ENCODE peak calls at places on chromosomes 3 and 15, in four cellular contexts. T is naive thymus-derived CD4-positive, alpha-beta T cell; A is CD8-positive, alpha-beta memory T cell; I is PC-9. E is an unnamed sample.

GRCh38 chr15:73388256-73388781 is 19.6 kb upstream of the HCN4 start:
- DNase-seq in T (no peak), A (no peak), I (peak), E (no peak)

GRCh38 chr15:58360421-58361090 is 71.2 kb upstream of the LIPC start:
- DNase-seq in T (no peak), A (no peak), I (no peak), E (no peak)

GRCh38 chr3:50316657-50317242 is 5.8 kb downstream of the HYAL2 start:
- DNase-seq in T (no peak), A (peak), I (peak), E (no peak)

GRCh38 chr3:133573054-133573628 is 345 bp upstream of the CDV3 start:
- DNase-seq in T (peak), A (peak), I (peak), E (peak)

GRCh38 chr3:162507397-162507796 is 1010.8 kb downstream of the OTOL1 start:
- DNase-seq in T (no peak), A (no peak), I (no peak), E (no peak)

GRCh38 chr15:29759596-29759995 is 62.7 kb downstream of the TJP1 start:
- DNase-seq in T (no peak), A (no peak), I (no peak), E (no peak)

GRCh38 chr3:184805351-184806038 is 6.5 kb upstream of the VPS8 start:
- DNase-seq in T (no peak), A (no peak), I (no peak), E (no peak)

GRCh38 chr15:63192604-63193206 is 3.3 kb downstream of the RAB8B start:
- DNase-seq in T (no peak), A (no peak), I (no peak), E (no peak)

GRCh38 chr15:65182538-65182937 is 2.6 kb downstream of the CLPX start:
- DNase-seq in T (no peak), A (no peak), I (no peak), E (no peak)

GRCh38 chr3:187150599-187150998 is 11.3 kb upstream of the RPL39L start:
- DNase-seq in T (peak), A (peak), I (no peak), E (no peak)

GRCh38 chr3:104596551-104596950 is 770.2 kb upstream of the ALCAM start:
- DNase-seq in T (peak), A (no peak), I (no peak), E (no peak)

GRCh38 chr3:41117398-41117870 is 81.9 kb upstream of the CTNNB1 start:
- DNase-seq in T (peak), A (peak), I (peak), E (no peak)

GRCh38 chr3:166420071-166420470 is 582.8 kb upstream of the BCHE start:
- DNase-seq in T (no peak), A (no peak), I (no peak), E (no peak)

GRCh38 chr15:97750071-97750470 is 210.4 kb upstream of the ARRDC4 start:
- DNase-seq in T (no peak), A (no peak), I (no peak), E (no peak)

GRCh38 chr3:13895155-13896105 is 15.6 kb upstream of the WNT7A start:
- DNase-seq in T (peak), A (peak), I (peak), E (peak)

GRCh38 chr15:95127356-95127755 is 896.0 kb downstream of the MCTP2 start:
- DNase-seq in T (no peak), A (no peak), I (no peak), E (no peak)

GRCh38 chr15:65249641-65250040 is 37.0 kb downstream of the PARP16 start:
- DNase-seq in T (no peak), A (no peak), I (no peak), E (no peak)

GRCh38 chr3:101945980-101946379 is 96.7 kb downstream of the NFKBIZ start:
- DNase-seq in T (no peak), A (no peak), I (no peak), E (no peak)

GRCh38 chr15:29835301-29835700 is 13.0 kb upstream of the TJP1 start:
- DNase-seq in T (no peak), A (no peak), I (no peak), E (no peak)

GRCh38 chr15:101250331-101250730 is 1.5 kb downstream of the CHSY1 start:
- DNase-seq in T (no peak), A (no peak), I (peak), E (no peak)

GRCh38 chr3:57130426-57131209 is 34.5 kb downstream of the IL17RD start:
- DNase-seq in T (no peak), A (no peak), I (no peak), E (no peak)

GRCh38 chr15:78033864-78034263 is 43.6 kb downstream of the TBC1D2B start:
- DNase-seq in T (peak), A (peak), I (no peak), E (no peak)

GRCh38 chr3:69806735-69807438 is 67.6 kb downstream of the MITF start:
- DNase-seq in T (no peak), A (no peak), I (peak), E (no peak)

GRCh38 chr3:76768912-76769311 is 271.0 kb upstream of the ROBO2 start:
- DNase-seq in T (no peak), A (no peak), I (no peak), E (no peak)

GRCh38 chr3:50268703-50269451 is at the start of gene SEMA3B:
- DNase-seq in T (no peak), A (no peak), I (peak), E (no peak)

GRCh38 chr15:23439513-23439912 is 7.5 kb downstream of the GOLGA6L2 start:
- DNase-seq in T (no peak), A (no peak), I (no peak), E (no peak)

GRCh38 chr3:130894130-130894872 is 417 bp downstream of the ATP2C1 start:
- DNase-seq in T (no peak), A (peak), I (no peak), E (no peak)

GRCh38 chr3:168475730-168476129 is 380.0 kb upstream of the GOLIM4 start:
- DNase-seq in T (no peak), A (no peak), I (no peak), E (no peak)

GRCh38 chr3:157752952-157753351 is 249.7 kb upstream of the VEPH1 start:
- DNase-seq in T (no peak), A (no peak), I (no peak), E (no peak)

GRCh38 chr3:39013921-39014509 is 37.7 kb downstream of the SCN11A start:
- DNase-seq in T (no peak), A (no peak), I (no peak), E (no peak)

GRCh38 chr15:40565333-40566238 is 744 bp upstream of the CCDC32 start:
- DNase-seq in T (no peak), A (no peak), I (peak), E (no peak)

GRCh38 chr3:64880926-64881325 is 193.1 kb upstream of the ADAMTS9 start:
- DNase-seq in T (no peak), A (no peak), I (no peak), E (no peak)

GRCh38 chr3:64399205-64399800 is 174.0 kb upstream of the PRICKLE2 start:
- DNase-seq in T (peak), A (no peak), I (no peak), E (peak)

GRCh38 chr3:170560296-170560695 is 25.6 kb downstream of the SLC7A14 start:
- DNase-seq in T (no peak), A (no peak), I (peak), E (no peak)

GRCh38 chr3:62374375-62374876 is 1.1 kb upstream of the FEZF2 start:
- DNase-seq in T (no peak), A (no peak), I (no peak), E (no peak)

GRCh38 chr3:62373714-62374333 is 474 bp upstream of the FEZF2 start:
- DNase-seq in T (no peak), A (no peak), I (no peak), E (no peak)

GRCh38 chr3:62371735-62372591 is 1.4 kb downstream of the FEZF2 start:
- DNase-seq in T (no peak), A (no peak), I (no peak), E (no peak)

GRCh38 chr3:62372621-62373041 is 719 bp downstream of the FEZF2 start:
- DNase-seq in T (no peak), A (no peak), I (no peak), E (no peak)

DNA sequence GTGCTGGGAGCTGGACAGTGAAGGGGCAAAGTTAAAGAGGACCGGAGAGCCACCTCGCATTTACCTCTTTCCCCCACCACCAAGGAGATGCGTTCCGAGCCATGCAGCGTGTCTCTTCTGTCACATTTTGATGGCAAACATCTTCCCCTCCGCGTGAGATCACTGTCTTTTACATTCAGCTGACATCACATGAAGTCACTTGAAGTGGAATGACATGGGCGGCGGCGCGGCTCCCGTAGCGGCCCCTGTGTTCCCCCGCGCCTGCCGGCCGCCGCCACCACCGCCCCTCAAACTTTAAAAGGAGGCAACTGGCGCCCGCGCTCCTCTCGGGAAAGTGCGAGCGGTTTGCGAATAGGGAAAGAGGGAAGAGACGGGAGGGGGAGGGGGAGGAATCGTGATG is at the start of gene FEZF2:
- DNase-seq in T (no peak), A (no peak), I (no peak), E (no peak)
- H3K4me3 ChIP-seq in T (no peak), A (no peak), I (no peak), E (no peak)

DNA sequence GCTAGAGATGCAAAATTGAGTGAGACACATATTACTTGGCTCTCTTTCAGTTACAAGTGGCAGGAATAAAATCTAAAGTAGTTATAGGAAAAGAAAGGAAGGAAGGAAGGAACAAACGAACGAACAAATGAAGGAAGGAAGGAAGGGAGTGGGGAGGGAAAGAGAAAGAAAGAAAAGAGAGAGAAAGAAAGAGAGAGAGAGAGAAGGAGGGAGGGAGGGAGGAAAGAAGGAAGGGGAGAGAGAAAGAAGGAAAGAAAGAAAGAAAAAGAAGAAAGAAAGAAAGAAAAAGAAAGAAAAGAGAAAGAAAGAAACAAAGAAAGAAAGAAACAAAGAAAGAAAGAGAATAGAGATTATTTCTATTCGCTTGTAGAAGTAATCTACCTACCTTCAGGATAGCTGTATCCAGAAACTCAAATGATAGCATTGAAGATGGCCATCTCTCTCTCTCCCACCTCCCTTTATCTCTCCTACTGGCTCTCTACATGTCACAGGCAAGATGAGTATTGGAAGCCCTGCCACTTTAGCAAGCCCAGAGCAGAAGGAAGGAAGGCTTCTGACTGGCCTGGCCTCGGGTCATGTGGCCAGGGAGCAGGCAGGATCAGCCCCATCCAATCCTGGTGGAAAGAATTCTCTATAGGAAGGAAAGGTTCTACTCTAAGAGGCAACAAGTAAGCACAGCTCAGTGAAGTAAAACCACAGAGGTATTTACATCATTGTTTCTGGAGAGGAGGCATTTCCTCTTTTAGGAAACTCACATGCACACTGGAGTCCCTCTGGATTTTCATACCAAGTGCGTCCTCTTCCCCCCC is 229.8 kb upstream of the TLE3 start:
- DNase-seq in T (no peak), A (no peak), I (peak), E (no peak)
- H3K4me3 ChIP-seq in T (no peak), A (no peak), I (no peak), E (no peak)

GRCh38 chr3:1611824-1612223 is 486.8 kb upstream of the CNTN4 start:
- DNase-seq in T (no peak), A (no peak), I (no peak), E (peak)
- H3K4me3 ChIP-seq in T (no peak), A (no peak), I (no peak), E (no peak)

GRCh38 chr3:156677120-156677479 is 2.7 kb downstream of the TIPARP start:
- DNase-seq in T (peak), A (peak), I (no peak), E (no peak)
- H3K4me3 ChIP-seq in T (no peak), A (no peak), I (peak), E (no peak)

DNA sequence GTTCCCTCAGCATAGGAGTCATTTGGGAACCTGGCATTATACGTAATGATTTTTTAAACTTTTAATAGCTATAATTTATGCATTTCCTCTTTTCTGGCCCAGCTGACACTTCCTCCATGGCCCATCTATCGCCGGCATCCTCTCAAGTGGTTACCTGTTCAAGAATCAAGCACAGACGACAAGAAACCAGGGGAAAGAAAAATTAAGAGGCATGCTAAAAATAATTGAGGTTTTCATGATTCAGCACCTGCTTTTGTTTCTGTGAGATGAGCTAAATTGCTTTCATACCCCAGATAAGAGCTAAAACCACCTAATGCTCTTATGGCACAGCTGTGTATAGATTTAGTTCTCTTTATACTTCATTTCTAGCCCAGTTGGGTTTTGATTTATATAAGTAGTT is 1.7 kb downstream of the SPCS1 start:
- DNase-seq in T (no peak), A (no peak), I (no peak), E (no peak)
- H3K4me3 ChIP-seq in T (no peak), A (no peak), I (peak), E (peak)

DNA sequence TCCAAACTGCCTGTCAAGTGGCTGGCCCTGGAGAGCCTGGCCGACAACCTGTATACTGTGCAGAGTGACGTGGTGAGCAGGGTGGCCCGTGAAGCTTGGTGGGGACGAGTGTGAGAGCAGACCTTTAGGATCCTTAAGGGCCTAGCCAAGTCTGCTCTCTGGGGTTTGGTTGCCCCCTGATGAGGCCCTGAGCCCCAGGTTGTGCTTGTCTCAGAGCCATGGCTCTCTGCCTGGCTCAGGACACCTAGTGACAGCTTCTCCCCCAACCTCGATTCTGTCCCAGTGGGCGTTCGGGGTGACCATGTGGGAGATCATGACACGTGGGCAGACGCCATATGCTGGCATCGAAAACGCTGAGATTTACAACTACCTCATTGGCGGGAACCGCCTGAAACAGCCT is 14.4 kb downstream of the TYRO3 start:
- DNase-seq in T (no peak), A (no peak), I (no peak), E (no peak)
- H3K4me3 ChIP-seq in T (no peak), A (no peak), I (no peak), E (no peak)

E was measured in LNCaP clone FGC.